ENCODE peak calls at places on chromosome 1, in seven cellular contexts. W is CD8-positive, alpha-beta T cell; Z is naive thymus-derived CD4-positive, alpha-beta T cell; M is hypothalamus; N is astrocyte; X is HTR-8/SVneo; F is activated T-cell treated with anti-CD3 and anti-CD28 coated beads, Interleukin-2, amount 50 U/mL, for 72 hours. Y is an unnamed sample.

GRCh38 chr1:155961937-155962336 is 16.4 kb downstream of the ARHGEF2 start:
- DNase-seq in F (no peak), N (peak), Z (no peak), M (no peak), X (peak), W (no peak), Y (peak)

GRCh38 chr1:36836196-36836883 is 198.0 kb downstream of the GRIK3 start:
- DNase-seq in F (no peak), W (no peak), M (no peak), Z (no peak), X (no peak), N (no peak), Y (no peak)

GRCh38 chr1:196689001-196689400 is 37.2 kb downstream of the CFH start:
- DNase-seq in N (no peak), X (no peak), M (no peak), W (no peak), Z (no peak), F (no peak), Y (no peak)

GRCh38 chr1:88217386-88217785 is 466.7 kb upstream of the PKN2 start:
- DNase-seq in N (no peak), X (no peak), F (no peak), Z (no peak), W (no peak), M (no peak), Y (no peak)

GRCh38 chr1:150186789-150187559 is 37.3 kb downstream of the PLEKHO1 start:
- DNase-seq in F (peak), X (peak), W (peak), N (peak), Z (peak), M (no peak), Y (peak)

GRCh38 chr1:192808588-192809285 is at the start of gene RGS2:
- DNase-seq in M (peak), W (peak), N (peak), F (peak), X (peak), Z (peak), Y (peak)

GRCh38 chr1:245330951-245331350 is 176.2 kb downstream of the KIF26B start:
- DNase-seq in W (no peak), M (no peak), F (no peak), N (no peak), X (no peak), Z (no peak), Y (no peak)

GRCh38 chr1:22500476-22500875 is 48.8 kb downstream of the ZBTB40 start:
- DNase-seq in X (peak), M (peak), W (no peak), N (peak), F (no peak), Z (no peak), Y (peak)

GRCh38 chr1:159076753-159077656 is at the start of gene AIM2:
- DNase-seq in Z (no peak), W (peak), M (no peak), F (peak), X (no peak), N (peak), Y (no peak)

GRCh38 chr1:160637821-160638539 is 8.9 kb downstream of the SLAMF1 start:
- DNase-seq in F (peak), X (peak), W (peak), N (no peak), M (no peak), Z (peak), Y (no peak)

GRCh38 chr1:25131794-25132193 is 100.5 kb downstream of the SYF2 start:
- DNase-seq in W (no peak), N (no peak), Z (no peak), F (no peak), X (no peak), M (no peak), Y (no peak)

GRCh38 chr1:235077163-235077540 is 51.5 kb downstream of the TOMM20 start:
- DNase-seq in N (no peak), X (no peak), Z (no peak), F (no peak), M (no peak), W (no peak), Y (no peak)

GRCh38 chr1:44239337-44239960 is 26.2 kb downstream of the DMAP1 start:
- DNase-seq in W (no peak), M (no peak), Z (no peak), X (peak), N (no peak), F (no peak), Y (peak)

GRCh38 chr1:84946631-84947030 is 50.3 kb downstream of the MCOLN2 start:
- DNase-seq in M (no peak), W (no peak), Z (no peak), N (peak), X (no peak), F (no peak), Y (peak)

GRCh38 chr1:77631751-77632150 is 50.7 kb downstream of the ZZZ3 start:
- DNase-seq in N (no peak), W (no peak), F (no peak), M (no peak), Z (no peak), X (no peak), Y (no peak)

GRCh38 chr1:206694551-206695124 is 9.9 kb downstream of the MAPKAPK2 start:
- DNase-seq in X (no peak), N (no peak), W (no peak), Z (no peak), F (no peak), M (no peak), Y (no peak)

GRCh38 chr1:44077421-44077820 is 41.2 kb upstream of the KLF17 start:
- DNase-seq in F (no peak), W (no peak), N (peak), M (no peak), Z (no peak), X (no peak), Y (peak)